ENCODE peak calls at places on chromosomes 3 and 15, in ten cellular contexts. I, L, O, J, C, S, Y, Z, K and E are unnamed samples.
A peak's percentile ranks its signal among the peaks of the same experiment; 100 is the strongest.

GRCh38 chr3:23751485-23751811 is 54.3 kb upstream of the UBE2E1 start:
- DNase-seq in I (no peak), L (no peak), O (no peak), J (peak; percentile 78), C (no peak), S (no peak), Y (no peak), Z (no peak), K (no peak), E (no peak)

GRCh38 chr3:187281191-187281714 is 10.3 kb downstream of the MASP1 start:
- DNase-seq in I (no peak), L (no peak), O (no peak), J (peak; percentile 75), C (no peak), S (peak; percentile 75), Y (no peak), Z (no peak), K (no peak), E (no peak)

GRCh38 chr15:99118801-99119546 is 14.1 kb downstream of the SYNM start:
- DNase-seq in I (no peak), L (no peak), O (no peak), J (no peak), C (no peak), S (no peak), Y (no peak), Z (no peak), K (no peak), E (no peak)

GRCh38 chr3:152357587-152357986 is 88.9 kb downstream of the MBNL1 start:
- DNase-seq in I (no peak), L (no peak), O (no peak), J (no peak), C (no peak), S (no peak), Y (no peak), Z (no peak), K (no peak), E (no peak)

GRCh38 chr3:194768586-194768985 is 82.9 kb downstream of the FAM43A start:
- DNase-seq in I (no peak), L (no peak), O (no peak), J (no peak), C (no peak), S (no peak), Y (no peak), Z (no peak), K (no peak), E (no peak)

GRCh38 chr3:59133350-59133749 is 83.5 kb upstream of the CFAP20DC start:
- DNase-seq in I (no peak), L (no peak), O (no peak), J (no peak), C (no peak), S (no peak), Y (no peak), Z (no peak), K (no peak), E (no peak)

GRCh38 chr3:12964713-12965612 is 108.3 kb downstream of the IQSEC1 start:
- DNase-seq in I (no peak), L (no peak), O (peak; percentile 83), J (no peak), C (peak; percentile 63), S (no peak), Y (no peak), Z (no peak), K (no peak), E (peak; percentile 14)

GRCh38 chr15:61582092-61582491 is 353.0 kb upstream of the RORA start:
- DNase-seq in I (no peak), L (no peak), O (no peak), J (no peak), C (no peak), S (no peak), Y (no peak), Z (no peak), K (no peak), E (no peak)

GRCh38 chr3:184358140-184358767 is 3.2 kb downstream of the CLCN2 start:
- DNase-seq in I (no peak), L (no peak), O (no peak), J (no peak), C (no peak), S (no peak), Y (no peak), Z (no peak), K (no peak), E (no peak)

GRCh38 chr15:80242132-80242769 is 9.8 kb downstream of the CTXND1 start:
- DNase-seq in I (no peak), L (no peak), O (no peak), J (peak; percentile 58), C (no peak), S (peak; percentile 32), Y (no peak), Z (peak; percentile 28), K (no peak), E (no peak)

GRCh38 chr15:79505956-79506355 is 73.8 kb downstream of the MINAR1 start:
- DNase-seq in I (no peak), L (no peak), O (no peak), J (no peak), C (no peak), S (no peak), Y (no peak), Z (no peak), K (no peak), E (no peak)

GRCh38 chr3:171056528-171056927 is 30.0 kb upstream of the SLC2A2 start:
- DNase-seq in I (no peak), L (no peak), O (no peak), J (peak; percentile 47), C (no peak), S (no peak), Y (no peak), Z (no peak), K (no peak), E (no peak)

GRCh38 chr3:108301695-108302404 is 5.5 kb downstream of the HHLA2 start:
- DNase-seq in I (no peak), L (no peak), O (no peak), J (no peak), C (no peak), S (no peak), Y (no peak), Z (no peak), K (no peak), E (no peak)

GRCh38 chr3:153257673-153258351 is 95.8 kb downstream of the RAP2B start:
- DNase-seq in I (no peak), L (no peak), O (no peak), J (no peak), C (no peak), S (peak; percentile 31), Y (no peak), Z (no peak), K (no peak), E (no peak)

GRCh38 chr3:129758921-129759320 is 134.6 kb downstream of the TMCC1 start:
- DNase-seq in I (no peak), L (no peak), O (no peak), J (no peak), C (no peak), S (peak; percentile 10), Y (no peak), Z (no peak), K (no peak), E (no peak)

GRCh38 chr15:90866161-90866715 is 2.1 kb upstream of the FURIN start:
- DNase-seq in I (no peak), L (no peak), O (peak; percentile 32), J (no peak), C (no peak), S (no peak), Y (no peak), Z (no peak), K (no peak), E (peak; percentile 16)

GRCh38 chr3:38119248-38119544 is 17.7 kb downstream of the ACAA1 start:
- DNase-seq in I (no peak), L (no peak), O (no peak), J (no peak), C (no peak), S (no peak), Y (no peak), Z (no peak), K (no peak), E (no peak)

GRCh38 chr3:194274424-194275085 is 76.6 kb downstream of the CPN2 start:
- DNase-seq in I (no peak), L (no peak), O (no peak), J (peak; percentile 18), C (no peak), S (peak; percentile 58), Y (no peak), Z (peak; percentile 71), K (no peak), E (peak; percentile 21)

GRCh38 chr3:168933614-168934013 is 729.9 kb downstream of the MECOM start:
- DNase-seq in I (no peak), L (no peak), O (no peak), J (peak; percentile 3), C (no peak), S (peak; percentile 10), Y (no peak), Z (no peak), K (no peak), E (no peak)

GRCh38 chr3:39056151-39056550 is 4.3 kb downstream of the WDR48 start:
- DNase-seq in I (no peak), L (no peak), O (no peak), J (no peak), C (no peak), S (no peak), Y (no peak), Z (no peak), K (no peak), E (no peak)

GRCh38 chr3:45154641-45155147 is 8.5 kb upstream of the CDCP1 start:
- DNase-seq in I (no peak), L (no peak), O (no peak), J (no peak), C (no peak), S (peak; percentile 31), Y (no peak), Z (no peak), K (no peak), E (no peak)

GRCh38 chr3:67405193-67405592 is 249.2 kb downstream of the SUCLG2 start:
- DNase-seq in I (no peak), L (no peak), O (no peak), J (no peak), C (no peak), S (no peak), Y (no peak), Z (no peak), K (no peak), E (no peak)

GRCh38 chr3:152109038-152109437 is 159.7 kb upstream of the MBNL1 start:
- DNase-seq in I (no peak), L (no peak), O (no peak), J (no peak), C (no peak), S (no peak), Y (no peak), Z (no peak), K (no peak), E (no peak)

GRCh38 chr3:13600950-13601691 is 52.2 kb downstream of the FBLN2 start:
- DNase-seq in I (no peak), L (no peak), O (no peak), J (peak; percentile 79), C (no peak), S (no peak), Y (no peak), Z (peak; percentile 29), K (no peak), E (no peak)

GRCh38 chr3:13575459-13576061 is 26.6 kb downstream of the FBLN2 start:
- DNase-seq in I (no peak), L (no peak), O (no peak), J (no peak), C (no peak), S (no peak), Y (no peak), Z (no peak), K (no peak), E (peak; percentile 27)

GRCh38 chr3:139534444-139534812 is 5.1 kb downstream of the RBP1 start:
- DNase-seq in I (peak; percentile 37), L (no peak), O (no peak), J (peak; percentile 70), C (peak; percentile 25), S (peak; percentile 94), Y (peak; percentile 39), Z (peak; percentile 77), K (no peak), E (peak; percentile 90)

GRCh38 chr15:68285243-68285980 is 7.9 kb downstream of the FEM1B start:
- DNase-seq in I (no peak), L (no peak), O (no peak), J (no peak), C (no peak), S (no peak), Y (no peak), Z (no peak), K (no peak), E (no peak)

GRCh38 chr15:81258455-81258854 is 61.8 kb downstream of the IL16 start:
- DNase-seq in I (no peak), L (no peak), O (no peak), J (no peak), C (no peak), S (no peak), Y (no peak), Z (no peak), K (no peak), E (no peak)